ENCODE peak calls at places on chromosomes 6 and 20, in four cellular contexts. L is K562, D is GM12878, I is HepG2. W is an unnamed sample.

GRCh38 chr6:46184114-46184513 is 13.3 kb upstream of the ENPP5 start:
- DNase-seq in L (no peak), D (no peak), I (no peak), W (no peak)

GRCh38 chr6:170289108-170289931 is 1.6 kb downstream of the DLL1 start:
- DNase-seq in L (no peak), D (no peak), I (no peak), W (peak)

GRCh38 chr6:21937466-21937865 is 343.9 kb downstream of the SOX4 start:
- DNase-seq in L (no peak), D (no peak), I (no peak), W (no peak)

GRCh38 chr20:63260943-63261807 is 6.9 kb upstream of the NKAIN4 start:
- DNase-seq in L (no peak), D (no peak), I (peak), W (no peak)

GRCh38 chr20:11891081-11891826 is 26.4 kb upstream of the BTBD3 start:
- DNase-seq in L (peak), D (no peak), I (peak), W (peak)

GRCh38 chr20:24971702-24972101 is 20.8 kb downstream of the APMAP start:
- DNase-seq in L (no peak), D (no peak), I (no peak), W (no peak)

GRCh38 chr6:33983109-33983475 is 162.8 kb downstream of the GRM4 start:
- DNase-seq in L (peak), D (no peak), I (peak), W (peak)

GRCh38 chr6:168197636-168198301 is 118.8 kb upstream of the FRMD1 start:
- DNase-seq in L (no peak), D (no peak), I (no peak), W (no peak)

GRCh38 chr20:47406849-47407682 is 50.6 kb upstream of the ZMYND8 start:
- DNase-seq in L (no peak), D (no peak), I (no peak), W (no peak)

GRCh38 chr6:150238294-150238693 is 95.5 kb downstream of the PPP1R14C start:
- DNase-seq in L (no peak), D (no peak), I (no peak), W (peak)

GRCh38 chr20:38201356-38201755 is 36.3 kb upstream of the TGM2 start:
- DNase-seq in L (peak), D (no peak), I (no peak), W (no peak)

GRCh38 chr6:89048985-89049384 is 31.6 kb upstream of the PNRC1 start:
- DNase-seq in L (no peak), D (no peak), I (no peak), W (no peak)

GRCh38 chr6:135642912-135643311 is 145.4 kb upstream of the AHI1 start:
- DNase-seq in L (no peak), D (no peak), I (no peak), W (no peak)

GRCh38 chr6:150560004-150560883 is 39.4 kb upstream of the PLEKHG1 start:
- DNase-seq in L (peak), D (no peak), I (no peak), W (no peak)

GRCh38 chr20:23654722-23655121 is 17.0 kb upstream of the CST3 start:
- DNase-seq in L (no peak), D (no peak), I (no peak), W (no peak)

GRCh38 chr6:137332637-137333228 is 113.5 kb upstream of the IFNGR1 start:
- DNase-seq in L (no peak), D (no peak), I (no peak), W (no peak)

GRCh38 chr6:67680297-67680932 is 954.7 kb upstream of the ADGRB3 start:
- DNase-seq in L (no peak), D (no peak), I (no peak), W (no peak)

GRCh38 chr20:3828798-3829197 is 8.5 kb downstream of the AP5S1 start:
- DNase-seq in L (no peak), D (no peak), I (no peak), W (no peak)

GRCh38 chr6:128167552-128167951 is 266.7 kb upstream of the THEMIS start:
- DNase-seq in L (no peak), D (no peak), I (no peak), W (no peak)

GRCh38 chr6:142671791-142672190 is 273.2 kb downstream of the HIVEP2 start:
- DNase-seq in L (no peak), D (peak), I (no peak), W (no peak)
- TF ChIP-seq NFIC in L (no peak), D (no peak), I (no peak), W (no peak)

DNA sequence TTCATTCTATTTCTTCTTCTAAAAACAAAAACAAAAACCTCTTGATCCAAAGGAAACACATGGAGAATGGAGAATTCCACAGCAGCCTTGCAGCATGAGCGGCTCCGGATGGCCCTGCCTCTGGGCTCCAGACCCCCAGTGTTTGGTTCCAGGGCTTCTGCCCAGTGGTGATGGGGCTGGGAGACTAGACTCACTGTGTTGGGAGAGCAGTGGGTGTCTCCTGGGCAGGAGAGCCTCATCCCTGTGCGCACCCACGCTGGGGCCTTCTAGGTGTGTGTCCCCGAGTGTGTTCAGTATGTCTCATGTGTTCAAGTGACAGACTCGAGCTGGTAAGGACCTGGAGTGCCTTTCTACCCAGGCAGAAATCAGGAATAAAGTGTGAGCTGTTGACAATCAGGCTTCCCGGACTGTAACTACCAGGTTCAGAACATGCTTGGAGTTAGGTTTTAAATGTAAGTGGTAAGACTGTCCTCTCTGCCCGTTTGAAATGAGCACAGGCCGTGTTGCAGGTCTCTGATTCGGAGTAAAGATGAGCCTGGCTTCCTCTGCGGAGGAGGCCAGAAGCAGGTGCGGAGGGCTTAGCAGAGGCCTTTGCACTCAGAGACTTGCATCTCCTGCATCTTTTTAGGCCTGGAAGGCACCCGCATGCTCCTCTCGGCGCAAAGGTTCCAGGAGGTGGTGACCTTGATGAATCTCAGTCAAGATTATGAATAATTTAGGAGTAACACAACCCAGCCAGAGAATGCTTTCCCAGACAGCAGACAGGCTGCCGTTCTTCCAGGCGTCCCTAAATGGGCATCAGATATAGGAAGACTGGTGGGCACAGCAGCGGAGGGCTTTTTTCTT is 253.6 kb downstream of the CDH26 start:
- DNase-seq in L (no peak), D (no peak), I (no peak), W (no peak)
- TF ChIP-seq ZBTB33 in L (no peak), D (no peak), I (no peak), W (no peak)

GRCh38 chr6:69416739-69417138 is 380.1 kb downstream of the LMBRD1 start:
- DNase-seq in L (no peak), D (no peak), I (no peak), W (no peak)
- TF ChIP-seq GABPA in L (no peak), D (no peak), I (no peak), W (no peak)

DNA sequence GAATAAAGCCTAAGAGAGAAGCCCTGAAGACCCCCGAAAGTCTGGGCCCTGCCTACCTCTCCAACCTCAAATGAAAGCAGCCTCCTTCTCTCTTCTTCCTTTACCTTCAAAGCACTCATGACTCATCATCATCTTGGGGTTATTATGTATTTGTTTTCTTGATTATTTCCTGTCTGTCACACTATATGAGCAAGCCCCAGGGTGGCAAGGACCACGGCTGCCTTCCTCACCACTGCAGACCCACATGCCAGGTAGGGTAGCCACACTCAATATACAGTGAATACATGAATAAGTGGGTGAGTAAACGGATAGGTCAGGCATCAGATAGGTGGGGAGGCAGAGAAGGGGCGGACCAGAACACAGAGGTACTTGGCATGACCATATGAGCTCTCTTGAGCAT is 8.8 kb downstream of the WFDC3 start:
- DNase-seq in L (no peak), D (no peak), I (no peak), W (no peak)
- TF ChIP-seq NFIC in L (no peak), D (no peak), I (no peak), W (no peak)

GRCh38 chr6:38673397-38674165 is 29.4 kb downstream of the GLO1 start:
- DNase-seq in L (no peak), D (peak), I (no peak), W (no peak)
- TF ChIP-seq ZBTB33 in L (no peak), D (no peak), I (no peak), W (no peak)

GRCh38 chr20:49646528-49646927 is 67.2 kb downstream of the B4GALT5 start:
- DNase-seq in L (no peak), D (no peak), I (no peak), W (no peak)
- TF ChIP-seq GABPA in L (no peak), D (no peak), I (no peak), W (no peak)

GRCh38 chr6:56714982-56715456 is 72.3 kb upstream of the DST start:
- DNase-seq in L (no peak), D (no peak), I (peak), W (peak)
- TF ChIP-seq NFIC in L (no peak), D (no peak), I (peak), W (peak)

DNA sequence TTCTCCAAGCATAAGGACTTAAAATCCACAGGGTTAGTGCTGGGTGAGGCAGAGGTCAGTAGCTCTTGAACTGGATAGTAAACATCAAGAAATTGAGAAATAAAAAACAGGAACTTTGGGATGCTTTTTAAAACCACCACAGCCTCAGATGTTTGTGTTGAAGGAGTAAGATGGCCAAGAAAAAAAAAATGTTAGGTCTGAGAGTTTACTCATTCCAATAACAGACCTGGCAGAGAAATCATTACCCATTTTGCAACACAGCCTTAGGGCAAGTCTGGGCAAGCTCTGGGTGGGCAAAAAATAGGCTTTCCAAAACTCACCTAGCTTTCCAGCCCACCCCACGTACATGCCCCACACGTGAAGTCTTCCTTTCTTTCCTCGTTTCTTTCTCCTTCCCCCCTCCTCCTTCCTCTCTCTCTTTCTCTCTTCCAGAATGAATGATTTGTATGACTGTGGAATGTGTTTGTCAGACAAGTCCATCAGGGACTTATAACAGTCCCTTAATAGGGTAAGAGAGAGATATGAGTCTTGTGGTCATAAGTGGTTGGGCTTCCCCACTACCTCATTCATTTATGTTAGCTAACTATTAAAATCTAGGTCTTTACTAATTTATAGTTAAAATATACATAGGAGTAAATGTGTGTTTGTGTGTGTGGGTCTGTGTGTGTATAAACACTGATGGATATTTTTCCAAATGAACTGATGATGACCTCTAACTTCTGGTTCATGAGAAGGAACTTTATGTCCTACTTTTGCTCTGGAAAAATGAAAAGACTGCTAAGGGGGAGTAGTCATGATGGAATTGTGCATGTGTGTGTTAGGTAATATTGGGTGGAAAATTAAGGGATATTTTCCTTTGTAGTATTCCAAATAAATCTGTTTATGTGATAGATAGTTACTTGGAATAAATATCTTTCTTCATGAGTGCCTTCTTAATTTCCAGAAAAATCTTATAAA is 18.0 kb upstream of the DSE start:
- DNase-seq in L (no peak), D (peak), I (no peak), W (no peak)
- TF ChIP-seq ZBTB33 in L (no peak), D (no peak), I (no peak), W (no peak)

GRCh38 chr6:18323935-18324707 is 59.8 kb upstream of the DEK start:
- DNase-seq in L (peak), D (no peak), I (peak), W (peak)
- TF ChIP-seq GABPA in L (no peak), D (no peak), I (no peak), W (no peak)

W was measured in SK-N-SH.